ENCODE peak calls at places on chromosomes 16 and 17, in four cellular contexts. Z, Q, A and I are unnamed samples.

GRCh38 chr17:47072881-47073280 is 93.8 kb upstream of the RPRML start:
- DNase-seq in A (no peak), Q (no peak), Z (no peak), I (no peak)

GRCh38 chr16:25143898-25144297 is 32.4 kb downstream of the LCMT1 start:
- DNase-seq in Z (peak), Q (no peak), A (no peak), I (no peak)

GRCh38 chr17:20066253-20066652 is 57.1 kb downstream of the SPECC1 start:
- DNase-seq in A (no peak), Q (no peak), Z (peak), I (no peak)

GRCh38 chr16:57266531-57267268 is 17.8 kb downstream of the PLLP start:
- DNase-seq in Z (no peak), A (no peak), Q (no peak), I (no peak)

GRCh38 chr17:48308591-48308990 is 121.4 kb downstream of the SKAP1 start:
- DNase-seq in Z (no peak), Q (no peak), A (no peak), I (no peak)

GRCh38 chr16:51759329-51759728 is 608.3 kb upstream of the SALL1 start:
- DNase-seq in Q (no peak), Z (no peak), A (no peak), I (no peak)

GRCh38 chr17:75828051-75828400 is 16.2 kb downstream of the UNC13D start:
- DNase-seq in Z (no peak), Q (no peak), A (no peak), I (no peak)

GRCh38 chr17:33169580-33170285 is 123.4 kb downstream of the ASIC2 start:
- DNase-seq in A (no peak), Z (peak), Q (no peak), I (no peak)

GRCh38 chr17:35132099-35132498 is 10.0 kb downstream of the NLE1 start:
- DNase-seq in A (no peak), Q (no peak), Z (no peak), I (no peak)

GRCh38 chr16:72809446-72809845 is 238.5 kb downstream of the ZFHX3 start:
- DNase-seq in A (no peak), Z (no peak), Q (no peak), I (no peak)

GRCh38 chr16:89178453-89179147 is 7.1 kb downstream of the CDH15 start:
- DNase-seq in A (no peak), Z (no peak), Q (no peak), I (no peak)

GRCh38 chr17:77959926-77960521 is 1.5 kb downstream of the TNRC6C start:
- DNase-seq in A (no peak), Q (peak), Z (no peak), I (no peak)

GRCh38 chr16:69132424-69133252 is at the start of the genes CHTF8 and UTP4:
- DNase-seq in A (peak), Q (peak), Z (peak), I (no peak)

GRCh38 chr16:57475711-57476339 is 10.5 kb downstream of the DOK4 start:
- DNase-seq in A (no peak), Z (peak), Q (peak), I (peak)

GRCh38 chr17:78738245-78738644 is 43.8 kb downstream of the CYTH1 start:
- DNase-seq in Z (no peak), Q (no peak), A (no peak), I (no peak)

GRCh38 chr17:57662644-57663308 is 82.3 kb downstream of the CCDC182 start:
- DNase-seq in A (no peak), Q (no peak), Z (peak), I (no peak)

GRCh38 chr17:57975044-57975443 is 13.0 kb downstream of the VEZF1 start:
- DNase-seq in Z (peak), Q (no peak), A (no peak), I (no peak)

GRCh38 chr17:35088647-35088910 is 25.1 kb upstream of the RFFL start:
- DNase-seq in Q (no peak), A (no peak), Z (peak), I (peak)

GRCh38 chr16:50246299-50247122 is 19.8 kb upstream of the ADCY7 start:
- DNase-seq in Q (peak), Z (no peak), A (no peak), I (no peak)

GRCh38 chr17:76131061-76131691 is 9.9 kb downstream of the FOXJ1 start:
- DNase-seq in Z (no peak), A (no peak), Q (no peak), I (no peak)

GRCh38 chr16:59826767-59827166 is 1092.7 kb upstream of the GOT2 start:
- DNase-seq in Q (no peak), Z (no peak), A (no peak), I (no peak)

GRCh38 chr17:57809879-57810278 is 40.0 kb downstream of the MRPS23 start:
- DNase-seq in A (no peak), Q (no peak), Z (no peak), I (no peak)

GRCh38 chr17:45293413-45294211 is 23.2 kb downstream of the MAP3K14 start:
- DNase-seq in Z (peak), Q (no peak), A (no peak), I (no peak)

GRCh38 chr16:83402969-83403368 is 404.8 kb upstream of the HSBP1 start:
- DNase-seq in Q (no peak), A (no peak), Z (no peak), I (no peak)

GRCh38 chr17:17044846-17045561 is 2.7 kb downstream of the MPRIP start:
- DNase-seq in Z (peak), A (no peak), Q (peak), I (peak)

GRCh38 chr16:71700822-71701221 is 23.7 kb downstream of the PHLPP2 start:
- DNase-seq in Q (no peak), A (no peak), Z (no peak), I (no peak)

GRCh38 chr17:2398188-2398587 is 2.7 kb downstream of the MNT start:
- DNase-seq in Q (no peak), A (no peak), Z (no peak), I (no peak)

GRCh38 chr17:49748223-49748622 is 15.7 kb downstream of the FAM117A start:
- DNase-seq in Z (no peak), Q (no peak), A (no peak), I (no peak)

GRCh38 chr17:76152580-76152979 is 11.5 kb upstream of the FOXJ1 start:
- DNase-seq in Q (no peak), A (no peak), Z (no peak), I (no peak)

GRCh38 chr17:68972119-68972704 is 17.0 kb upstream of the ABCA8 start:
- DNase-seq in Z (peak), A (no peak), Q (no peak), I (no peak)

GRCh38 chr17:8044819-8045810 is 6.3 kb downstream of the ALOX15B start:
- DNase-seq in Z (no peak), Q (no peak), A (no peak), I (no peak)

GRCh38 chr17:8041249-8041928 is 2.5 kb downstream of the ALOX15B start:
- DNase-seq in Q (peak), A (no peak), Z (peak), I (peak)

GRCh38 chr17:8041980-8042379 is 3.1 kb downstream of the ALOX15B start:
- DNase-seq in Z (no peak), Q (no peak), A (no peak), I (no peak)

GRCh38 chr17:8038954-8039610 is at the start of gene ALOX15B:
- DNase-seq in Z (no peak), Q (no peak), A (no peak), I (no peak)

DNA sequence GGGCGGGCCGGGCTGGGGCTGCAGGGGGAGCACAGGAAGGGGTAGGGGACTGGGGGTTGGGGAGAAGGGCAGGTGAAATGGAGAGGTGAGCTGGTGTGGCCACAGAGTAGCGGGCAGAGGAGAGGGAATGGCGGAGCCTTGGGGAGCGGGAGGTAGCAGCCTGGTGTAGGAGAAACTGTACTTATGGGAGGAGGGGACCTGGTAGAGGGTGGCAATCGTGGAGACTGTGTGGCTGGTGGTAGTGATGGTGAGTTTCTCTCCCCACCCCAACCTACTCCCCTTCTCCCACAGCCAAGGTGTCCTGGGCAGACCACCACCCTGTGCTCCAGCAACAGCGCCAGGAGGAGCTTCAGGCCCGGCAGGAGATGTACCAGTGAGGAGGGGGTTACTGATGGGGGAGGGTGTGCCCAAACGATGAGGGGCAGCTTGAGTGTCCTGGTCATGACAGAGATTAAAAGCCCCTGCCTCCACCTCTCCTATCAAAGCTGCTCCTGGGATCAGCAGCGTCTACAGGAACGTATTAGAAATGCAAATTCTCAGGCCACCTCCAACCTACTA is 831 bp downstream of the ALOX15B start:
- DNase-seq in Q (no peak), A (no peak), Z (no peak), I (no peak)
- H3K4me3 ChIP-seq in Q (no peak), A (no peak), Z (no peak), I (no peak)

GRCh38 chr17:60386137-60386395 is 5.9 kb downstream of the USP32 start:
- DNase-seq in Z (no peak), Q (no peak), A (no peak), I (no peak)
- H3K4me3 ChIP-seq in Z (no peak), Q (no peak), A (no peak), I (no peak)

DNA sequence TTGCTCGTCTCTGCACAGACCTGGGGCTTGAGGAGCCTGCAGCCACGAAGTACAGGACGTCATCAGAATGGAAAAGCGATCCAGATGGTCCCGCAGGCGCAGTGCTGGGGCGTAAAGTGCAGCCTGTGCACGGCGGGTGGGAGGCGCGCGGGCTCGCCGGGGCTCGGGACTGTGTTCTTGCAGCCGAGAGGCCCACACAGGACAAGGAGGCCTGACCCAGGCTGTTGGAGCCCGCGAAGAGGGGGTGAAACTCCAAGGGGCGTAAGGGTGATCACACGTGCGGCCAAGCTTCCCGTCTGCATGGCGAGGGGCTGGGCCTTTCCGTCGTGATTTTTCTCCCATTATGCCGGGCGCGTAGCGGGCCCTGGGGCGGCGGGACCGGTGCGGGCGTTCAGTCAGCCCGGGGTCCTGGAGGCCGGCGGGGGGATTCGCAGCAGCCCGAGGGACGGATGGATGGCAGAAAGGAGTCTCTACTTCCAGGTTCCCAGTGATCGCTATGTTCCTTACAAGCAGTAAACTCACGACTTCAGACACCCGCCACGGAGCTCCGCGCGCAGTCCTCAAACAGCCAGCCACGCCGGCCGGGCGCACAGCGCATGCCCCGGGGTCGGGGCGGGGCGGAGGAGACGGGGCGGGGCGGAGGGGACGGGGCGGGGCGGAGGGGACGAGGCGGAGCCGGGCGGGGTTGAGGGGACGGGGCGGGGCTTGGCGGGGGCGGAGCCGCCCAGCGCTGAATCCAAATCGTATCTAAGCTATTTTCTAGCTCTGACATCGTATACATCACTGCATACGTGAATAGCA is 141.0 kb upstream of the KCNJ18 start:
- DNase-seq in Q (peak), Z (peak), A (peak), I (no peak)
- H3K4me3 ChIP-seq in Q (peak), Z (peak), A (peak), I (peak)

DNA sequence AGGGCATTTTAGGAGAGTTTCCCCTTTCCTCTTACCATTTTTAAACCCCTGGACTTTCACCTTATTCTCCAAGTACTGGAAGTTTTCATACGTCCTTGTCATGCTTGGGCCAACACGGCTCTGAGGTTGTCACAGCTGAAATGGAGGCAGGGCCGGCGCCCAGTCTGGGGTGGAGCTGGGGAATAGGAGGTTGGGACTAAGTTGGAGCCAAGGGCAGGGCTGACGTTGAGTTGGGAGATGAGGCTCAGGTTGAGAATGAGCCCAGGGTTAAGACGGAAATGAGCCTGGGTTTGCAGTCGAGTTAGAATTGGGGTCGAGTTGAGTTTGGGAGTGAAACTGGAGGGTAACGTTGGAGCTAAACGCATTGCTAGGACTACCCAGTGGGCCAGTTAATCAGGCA is 1.3 kb downstream of the CLEC10A start:
- DNase-seq in A (no peak), Q (no peak), Z (no peak), I (no peak)
- H3K4me3 ChIP-seq in A (no peak), Q (no peak), Z (no peak), I (no peak)

GRCh38 chr17:67449885-67450755 is 73.0 kb downstream of the PITPNC1 start:
- DNase-seq in Q (no peak), A (no peak), Z (no peak), I (no peak)
- H3K4me3 ChIP-seq in Q (no peak), A (no peak), Z (no peak), I (no peak)

DNA sequence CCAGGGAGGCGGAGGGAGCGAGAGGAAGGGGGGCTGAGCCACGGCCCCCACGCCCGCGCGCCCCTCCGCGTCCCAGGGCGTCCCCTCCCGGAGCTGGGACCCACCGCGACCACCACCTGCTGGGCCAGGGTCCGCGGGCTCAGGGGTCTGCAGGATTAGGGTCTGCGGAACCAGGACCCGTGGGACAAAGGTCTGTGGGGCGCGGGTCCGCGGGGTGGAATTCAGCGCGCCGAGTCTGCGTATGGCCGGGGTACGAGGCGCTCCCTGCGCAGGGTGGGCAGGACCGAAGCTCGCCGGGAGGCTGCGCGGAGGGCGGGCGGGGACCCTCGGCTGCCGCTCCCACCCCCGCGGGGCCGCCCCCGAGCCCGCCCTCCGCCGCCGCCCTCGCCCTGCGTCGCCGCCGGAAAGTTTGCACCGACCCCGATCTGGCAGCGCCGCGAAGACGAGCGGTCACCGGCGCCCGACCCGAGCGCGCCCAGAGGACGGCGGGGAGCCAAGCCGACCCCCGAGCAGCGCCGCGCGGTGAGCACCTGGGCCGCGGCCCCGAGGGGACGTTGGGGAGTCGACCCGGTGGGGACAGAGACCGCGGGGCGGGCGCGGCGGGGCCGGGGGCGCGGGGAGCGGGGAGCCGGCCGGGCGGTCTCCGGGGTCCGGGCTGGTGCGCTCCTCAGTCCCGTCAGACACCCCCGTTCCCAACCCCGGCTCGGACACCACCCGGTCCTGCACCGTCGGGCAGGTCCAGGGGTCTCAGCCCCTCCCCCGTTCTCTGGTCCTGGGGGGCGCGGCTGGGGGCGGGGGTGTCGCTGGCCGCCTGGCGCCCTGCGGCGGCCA is at the start of gene GCGR:
- DNase-seq in A (no peak), Q (no peak), Z (no peak), I (no peak)
- H3K4me3 ChIP-seq in A (no peak), Q (no peak), Z (peak), I (no peak)

GRCh38 chr16:5605404-5605803 is 507.8 kb upstream of the EEF2KMT start:
- DNase-seq in Z (no peak), Q (no peak), A (no peak), I (no peak)

GRCh38 chr16:5604770-5605169 is 507.2 kb upstream of the EEF2KMT start:
- DNase-seq in Q (no peak), Z (peak), A (no peak), I (no peak)

GRCh38 chr16:5607169-5607568 is 509.6 kb upstream of the EEF2KMT start:
- DNase-seq in A (no peak), Z (no peak), Q (no peak), I (no peak)

DNA sequence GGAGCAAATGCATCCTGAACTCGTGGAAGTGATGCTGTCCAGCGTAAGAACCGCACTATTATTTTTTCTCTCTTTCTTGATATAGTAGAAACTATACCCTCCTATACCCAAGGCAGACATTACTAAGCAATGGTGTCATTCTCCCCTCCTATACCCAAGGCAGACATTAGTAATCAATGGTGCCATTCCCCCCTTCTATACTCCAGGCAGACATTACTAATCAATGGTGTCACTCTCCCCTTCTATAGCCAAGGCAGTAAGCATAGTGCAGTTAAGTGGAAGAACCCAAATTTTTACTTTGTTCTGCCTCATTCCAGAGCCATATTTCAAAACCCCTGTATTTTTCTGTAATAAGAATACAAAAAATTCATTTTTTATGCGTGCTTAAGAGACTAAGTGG is 506.2 kb upstream of the EEF2KMT start:
- DNase-seq in A (no peak), Z (no peak), Q (no peak), I (no peak)
- H3K4me3 ChIP-seq in A (no peak), Z (no peak), Q (no peak), I (no peak)

GRCh38 chr16:10412935-10413601 is 27.2 kb downstream of the ATF7IP2 start:
- DNase-seq in Q (no peak), A (no peak), Z (no peak), I (no peak)
- H3K4me3 ChIP-seq in Q (no peak), A (no peak), Z (no peak), I (no peak)

DNA sequence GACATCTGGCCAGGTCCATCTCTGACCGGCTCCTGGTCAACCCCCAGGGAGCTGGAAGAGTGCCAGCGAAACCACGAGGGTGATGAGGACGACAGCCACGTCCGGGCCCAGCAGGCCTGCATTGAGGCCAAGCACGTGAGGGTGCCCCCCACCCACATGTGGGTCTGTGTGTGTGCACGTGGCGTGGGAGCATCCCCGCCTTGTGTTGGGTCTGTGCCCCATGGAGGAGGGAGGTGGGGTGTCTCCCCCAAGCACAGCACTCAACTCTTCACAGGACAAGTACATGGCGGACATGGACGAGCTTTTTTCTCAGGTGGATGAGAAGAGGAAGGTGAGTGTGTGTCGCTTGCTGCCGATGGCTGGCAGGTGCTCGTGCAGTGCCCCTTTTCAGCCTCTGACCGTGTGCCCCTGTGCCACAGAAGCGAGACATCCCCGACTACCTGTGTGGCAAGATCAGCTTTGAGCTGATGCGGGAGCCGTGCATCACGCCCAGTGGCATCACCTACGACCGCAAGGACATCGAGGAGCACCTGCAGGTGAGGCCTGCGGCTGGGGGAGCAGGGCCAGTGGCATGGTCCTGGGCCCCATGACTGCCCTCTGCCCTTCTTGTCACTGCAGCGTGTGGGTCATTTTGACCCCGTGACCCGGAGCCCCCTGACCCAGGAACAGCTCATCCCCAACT is 1.7 kb downstream of the STUB1 start:
- DNase-seq in Q (no peak), A (no peak), Z (no peak), I (no peak)
- H3K4me3 ChIP-seq in Q (peak), A (no peak), Z (peak), I (peak)